ENCODE peak calls at places on chromosome 17, in nine cellular contexts. L is iPS DF 6.9; K is pancreas; P is CD8-positive, alpha-beta memory T cell; O is aorta; Y is sigmoid colon; S is AG09309; G is fibroblast of villous mesenchyme; M is AG04450. A is an unnamed sample.
A peak's percentile ranks its signal among the peaks of the same experiment; 100 is the strongest.

GRCh38 chr17:38798614-38799500 is 499 bp downstream of the PIP4K2B start:
- DNase-seq in O (no peak), K (peak; percentile 51), M (no peak), P (no peak), S (no peak), G (peak; percentile 58), Y (peak; percentile 77), L (no peak), A (peak; percentile 75)

GRCh38 chr17:53472586-53472985 is 350.1 kb upstream of the KIF2B start:
- DNase-seq in M (no peak), L (no peak), P (no peak), O (no peak), G (no peak), Y (no peak), S (no peak), K (no peak), A (no peak)

GRCh38 chr17:66373944-66374817 is 71.8 kb downstream of the PRKCA start:
- DNase-seq in G (peak; percentile 29), Y (no peak), M (no peak), S (no peak), K (peak; percentile 19), L (no peak), P (peak; percentile 66), O (no peak), A (no peak)

GRCh38 chr17:39867891-39868553 is at the start of gene ZPBP2:
- DNase-seq in M (no peak), L (no peak), P (peak; percentile 47), G (no peak), Y (no peak), O (no peak), S (no peak), K (no peak), A (no peak)

GRCh38 chr17:19546289-19547065 is 12.8 kb downstream of the SLC47A1 start:
- DNase-seq in P (no peak), S (no peak), K (no peak), G (no peak), O (peak; percentile 66), M (no peak), Y (peak; percentile 75), L (no peak), A (no peak)

GRCh38 chr17:7138800-7139381 is 24.3 kb upstream of the ASGR2 start:
- DNase-seq in O (no peak), Y (no peak), P (no peak), S (no peak), M (no peak), K (no peak), L (no peak), G (no peak), A (no peak)

GRCh38 chr17:78126895-78127239 is 1.7 kb downstream of the TMC6 start:
- DNase-seq in K (no peak), S (no peak), G (no peak), P (no peak), M (no peak), L (no peak), O (no peak), Y (no peak), A (no peak)

GRCh38 chr17:51147641-51148040 is 5.7 kb upstream of the NME1 start:
- DNase-seq in O (no peak), K (no peak), L (no peak), P (no peak), S (no peak), Y (no peak), M (no peak), G (peak; percentile 39), A (no peak)

GRCh38 chr17:78915872-78916632 is 9.1 kb downstream of the TIMP2 start:
- DNase-seq in O (no peak), G (peak; percentile 82), Y (peak; percentile 86), K (peak; percentile 48), M (no peak), P (no peak), S (no peak), L (no peak), A (no peak)

GRCh38 chr17:2055494-2056220 is 754 bp downstream of the HIC1 start:
- DNase-seq in L (no peak), K (no peak), Y (peak; percentile 68), G (peak; percentile 52), S (no peak), O (no peak), P (no peak), M (no peak), A (no peak)

GRCh38 chr17:74514632-74515035 is 16.6 kb downstream of the CD300LB start:
- DNase-seq in K (no peak), O (no peak), L (no peak), S (no peak), G (no peak), P (no peak), Y (peak; percentile 29), M (no peak), A (peak; percentile 41)

GRCh38 chr17:21005803-21006202 is 37.0 kb downstream of the USP22 start:
- DNase-seq in P (no peak), Y (no peak), G (no peak), K (no peak), O (no peak), S (no peak), M (no peak), L (no peak), A (no peak)

GRCh38 chr17:21008516-21008915 is 34.3 kb downstream of the USP22 start:
- DNase-seq in M (no peak), G (no peak), Y (peak; percentile 54), S (no peak), K (no peak), L (no peak), P (no peak), O (no peak), A (no peak)

GRCh38 chr17:21010705-21011596 is 31.9 kb downstream of the USP22 start:
- DNase-seq in G (no peak), K (no peak), P (no peak), Y (peak; percentile 61), L (no peak), M (no peak), S (no peak), O (no peak), A (no peak)

GRCh38 chr17:21007646-21008045 is 35.2 kb downstream of the USP22 start:
- DNase-seq in G (no peak), Y (no peak), S (no peak), P (no peak), M (no peak), O (no peak), L (no peak), K (no peak), A (no peak)

GRCh38 chr17:21008992-21009671 is 33.7 kb downstream of the USP22 start:
- DNase-seq in M (no peak), K (no peak), P (no peak), L (no peak), O (no peak), Y (peak; percentile 42), G (no peak), S (no peak), A (no peak)
- H3K4me3 ChIP-seq in M (no peak overlapping the region), K (no peak overlapping the region), P (no peak overlapping the region), L (no peak overlapping the region), O (no peak overlapping the region), Y (no peak overlapping the region), G (no peak overlapping the region), S (no peak overlapping the region), A (no peak overlapping the region)

GRCh38 chr17:44389281-44389680 is at the start of gene ITGA2B:
- DNase-seq in O (peak; percentile 44), M (no peak), K (no peak), G (no peak), L (no peak), S (no peak), P (no peak), Y (no peak), A (no peak)
- H3K4me3 ChIP-seq in O (no peak within 1 kb of the TSS), M (no peak within 1 kb of the TSS), K (no peak within 1 kb of the TSS), G (no peak within 1 kb of the TSS), L (no peak within 1 kb of the TSS), S (no peak within 1 kb of the TSS), P (no peak within 1 kb of the TSS), Y (no peak within 1 kb of the TSS), A (no peak within 1 kb of the TSS)

GRCh38 chr17:55388842-55389241 is 32.8 kb downstream of the MMD start:
- DNase-seq in M (no peak), Y (no peak), S (no peak), P (no peak), K (no peak), G (no peak), O (no peak), L (no peak), A (no peak)

GRCh38 chr17:55391764-55392467 is 29.7 kb downstream of the MMD start:
- DNase-seq in G (no peak), O (no peak), K (no peak), P (no peak), Y (no peak), L (no peak), S (no peak), M (no peak), A (no peak)

GRCh38 chr17:55391244-55391757 is 30.3 kb downstream of the MMD start:
- DNase-seq in K (no peak), G (no peak), P (no peak), L (no peak), S (no peak), Y (no peak), O (no peak), M (no peak), A (no peak)

GRCh38 chr17:55386931-55387330 is 34.7 kb downstream of the MMD start:
- DNase-seq in G (no peak), M (no peak), L (no peak), S (no peak), O (no peak), P (no peak), Y (no peak), K (no peak), A (no peak)

DNA sequence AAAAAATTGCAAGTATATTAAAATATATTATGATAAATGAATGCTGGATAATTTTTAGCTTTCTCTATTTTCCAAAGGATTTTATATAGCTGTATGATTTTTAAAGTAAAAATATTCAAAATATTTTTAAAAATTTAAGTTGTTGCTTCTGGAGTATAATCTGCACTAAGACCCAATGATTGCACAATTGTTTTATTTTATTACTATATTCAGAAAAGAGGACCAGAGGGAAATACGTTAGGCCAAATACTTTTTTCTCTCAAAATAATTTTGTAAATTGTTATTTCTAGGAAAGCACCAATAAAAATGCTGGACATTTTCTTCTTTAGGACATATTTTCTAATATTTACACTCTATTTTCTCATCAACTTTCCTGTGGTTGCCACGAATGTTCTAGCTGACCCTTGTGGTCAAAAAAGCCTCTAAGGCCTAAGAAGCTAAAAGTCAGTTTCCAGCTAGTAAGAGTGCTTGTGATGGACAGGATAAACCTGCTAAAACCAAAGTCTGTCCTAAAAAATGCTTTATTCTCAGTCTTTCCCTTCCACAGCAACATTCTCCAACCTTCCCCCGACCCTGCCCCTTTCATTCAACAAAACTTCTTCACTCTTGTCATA is 31.2 kb downstream of the MMD start:
- DNase-seq in S (no peak), G (peak; percentile 40), K (no peak), M (no peak), Y (no peak), O (no peak), P (no peak), L (no peak), A (no peak)
- H3K4me3 ChIP-seq in S (no peak overlapping the region), G (no peak overlapping the region), K (no peak overlapping the region), M (no peak overlapping the region), Y (no peak overlapping the region), O (no peak overlapping the region), P (no peak overlapping the region), L (no peak overlapping the region), A (no peak overlapping the region)

DNA sequence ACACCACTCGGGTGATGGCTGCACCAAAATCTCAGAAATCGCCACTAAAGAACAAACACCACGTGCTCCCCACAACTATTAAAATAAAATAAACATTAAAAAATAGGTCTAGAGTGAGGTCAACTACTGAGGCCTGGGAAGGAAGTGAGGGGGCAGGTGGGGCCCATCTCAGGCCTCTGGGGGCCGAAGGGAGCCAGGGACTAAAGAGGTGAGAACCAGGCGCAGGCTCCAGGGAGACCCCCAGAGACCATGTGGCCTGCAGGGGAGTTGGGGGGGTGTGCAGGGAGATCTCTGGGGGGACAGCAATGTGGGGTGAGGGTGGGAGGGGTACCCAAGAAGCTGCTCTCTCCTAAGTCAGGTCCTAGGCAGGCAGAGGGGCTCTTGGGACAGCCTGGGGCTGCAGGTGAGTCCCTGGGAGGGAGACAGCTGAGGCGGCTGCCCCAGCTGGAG is 111.3 kb upstream of the SMURF2 start:
- DNase-seq in O (no peak), G (no peak), Y (no peak), L (no peak), K (no peak), S (no peak), P (no peak), M (no peak), A (no peak)
- H3K4me3 ChIP-seq in O (no peak overlapping the region), G (no peak overlapping the region), Y (no peak overlapping the region), L (peak overlapping the region; percentile 17), K (peak overlapping the region; percentile 48), S (no peak overlapping the region), P (no peak overlapping the region), M (no peak overlapping the region), A (no peak overlapping the region)